ENCODE peak calls at places on chromosomes 2 and 18, in eight cellular contexts. T, O, M, L, U, B, H and W are unnamed samples.

GRCh38 chr2:190180313-190181065 is 118.0 kb upstream of the MSTN start:
- DNase-seq in T (no peak), O (peak; percentile 74), M (peak; percentile 89), L (peak; percentile 11), U (peak; percentile 18), B (no peak), H (peak; percentile 38), W (peak; percentile 84)

GRCh38 chr2:63837036-63837594 is 4.6 kb upstream of the UGP2 start:
- DNase-seq in T (no peak), O (no peak), M (no peak), L (no peak), U (no peak), B (no peak), H (no peak), W (no peak)

GRCh38 chr2:223218587-223219178 is 166.7 kb downstream of the KCNE4 start:
- DNase-seq in T (no peak), O (no peak), M (no peak), L (no peak), U (no peak), B (no peak), H (no peak), W (no peak)

GRCh38 chr2:200439981-200440380 is 69.9 kb downstream of the KCTD18 start:
- DNase-seq in T (no peak), O (no peak), M (no peak), L (peak; percentile 80), U (no peak), B (no peak), H (no peak), W (no peak)

GRCh38 chr2:196515041-196515440 is 124.5 kb upstream of the CCDC150 start:
- DNase-seq in T (no peak), O (no peak), M (no peak), L (peak; percentile 67), U (peak; percentile 34), B (no peak), H (no peak), W (peak; percentile 76)

GRCh38 chr2:69086466-69086865 is 73.5 kb downstream of the ANTXR1 start:
- DNase-seq in T (no peak), O (no peak), M (no peak), L (no peak), U (no peak), B (no peak), H (no peak), W (no peak)

GRCh38 chr2:119702918-119703401 is 24.0 kb downstream of the TMEM177 start:
- DNase-seq in T (peak; percentile 27), O (peak; percentile 85), M (peak; percentile 96), L (peak; percentile 33), U (peak; percentile 52), B (peak; percentile 36), H (peak; percentile 65), W (peak; percentile 90)

GRCh38 chr2:130374587-130375290 is 18.9 kb downstream of the PTPN18 start:
- DNase-seq in T (no peak), O (no peak), M (peak; percentile 87), L (no peak), U (no peak), B (no peak), H (peak; percentile 57), W (no peak)

GRCh38 chr2:64913357-64913869 is 75.8 kb upstream of the SLC1A4 start:
- DNase-seq in T (no peak), O (peak; percentile 63), M (no peak), L (peak; percentile 0), U (peak; percentile 1), B (no peak), H (peak; percentile 7), W (no peak)

GRCh38 chr2:25237764-25238163 is 69.4 kb upstream of the POMC start:
- DNase-seq in T (no peak), O (no peak), M (peak; percentile 26), L (no peak), U (no peak), B (no peak), H (no peak), W (no peak)

GRCh38 chr2:120707816-120708215 is 27.9 kb upstream of the GLI2 start:
- DNase-seq in T (no peak), O (no peak), M (no peak), L (no peak), U (no peak), B (no peak), H (peak; percentile 36), W (no peak)

GRCh38 chr18:26386421-26386820 is 160.2 kb downstream of the TAF4B start:
- DNase-seq in T (no peak), O (no peak), M (no peak), L (no peak), U (no peak), B (no peak), H (peak; percentile 38), W (no peak)

GRCh38 chr2:20453087-20453486 is 6.2 kb downstream of the RHOB start:
- DNase-seq in T (no peak), O (no peak), M (no peak), L (no peak), U (no peak), B (no peak), H (no peak), W (no peak)

GRCh38 chr2:45458909-45459563 is 152.0 kb downstream of the SRBD1 start:
- DNase-seq in T (no peak), O (no peak), M (peak; percentile 37), L (no peak), U (peak; percentile 79), B (no peak), H (peak; percentile 84), W (no peak)

GRCh38 chr18:28581503-28582169 is 404.7 kb upstream of the CDH2 start:
- DNase-seq in T (no peak), O (no peak), M (no peak), L (peak; percentile 76), U (peak; percentile 6), B (no peak), H (no peak), W (no peak)